ENCODE peak calls at places on chromosomes 12 and 14, in seven cellular contexts. A is NCI-H1092 treated with DMSO at 0.1 percent for 48 hours; C is AML-193; Q is amniotic stem cell; J is glomerular endothelial cell; H is activated naive CD8-positive, alpha-beta T cell treated with anti-CD3 and anti-CD28 coated beads, Interleukin-2, amount 50 U/mL, for 16 hours; N is HT1080. F is an unnamed sample.

GRCh38 chr12:75727577-75727976 is 216.2 kb upstream of the KRR1 start:
- DNase-seq in A (no peak), C (no peak), Q (no peak), J (no peak), H (no peak), N (no peak), F (no peak)

GRCh38 chr12:52244615-52244994 is 11.6 kb downstream of the KRT7 start:
- DNase-seq in A (no peak), C (no peak), Q (no peak), J (no peak), H (no peak), N (no peak), F (no peak)

GRCh38 chr12:128791395-128792322 is 32.1 kb downstream of the SLC15A4 start:
- DNase-seq in A (no peak), C (no peak), Q (no peak), J (no peak), H (no peak), N (peak), F (no peak)

GRCh38 chr14:21385170-21385904 is 1.5 kb upstream of the SUPT16H start:
- DNase-seq in A (no peak), C (peak), Q (no peak), J (no peak), H (no peak), N (no peak), F (peak)

GRCh38 chr14:54453252-54453651 is 12.1 kb upstream of the CNIH1 start:
- DNase-seq in A (no peak), C (no peak), Q (no peak), J (no peak), H (no peak), N (no peak), F (no peak)

GRCh38 chr12:93419388-93420034 is 22.2 kb downstream of the UBE2N start:
- DNase-seq in A (peak), C (peak), Q (peak), J (peak), H (no peak), N (peak), F (no peak)

GRCh38 chr12:109542014-109542413 is 31.3 kb downstream of the MMAB start:
- DNase-seq in A (no peak), C (no peak), Q (no peak), J (no peak), H (no peak), N (peak), F (no peak)

GRCh38 chr12:113933201-113933786 is 32.8 kb downstream of the RBM19 start:
- DNase-seq in A (no peak), C (no peak), Q (no peak), J (no peak), H (no peak), N (no peak), F (no peak)

GRCh38 chr14:95519699-95520098 is 3.2 kb upstream of the SYNE3 start:
- DNase-seq in A (no peak), C (peak), Q (peak), J (no peak), H (peak), N (peak), F (peak)

GRCh38 chr14:100982764-100983163 is 79.2 kb upstream of the RTL1 start:
- DNase-seq in A (no peak), C (no peak), Q (no peak), J (no peak), H (no peak), N (no peak), F (no peak)

GRCh38 chr12:91984571-91984970 is 161.1 kb downstream of the BTG1 start:
- DNase-seq in A (no peak), C (no peak), Q (no peak), J (no peak), H (no peak), N (no peak), F (no peak)

GRCh38 chr12:51817027-51817953 is 31.2 kb downstream of the FIGNL2 start:
- DNase-seq in A (no peak), C (no peak), Q (no peak), J (no peak), H (no peak), N (no peak), F (no peak)

GRCh38 chr14:100336618-100337530 is 13.7 kb downstream of the SLC25A47 start:
- DNase-seq in A (no peak), C (no peak), Q (no peak), J (no peak), H (no peak), N (no peak), F (no peak)

GRCh38 chr14:64971890-64972785 is at the start of gene RAB15:
- DNase-seq in A (peak), C (no peak), Q (no peak), J (no peak), H (no peak), N (no peak), F (peak)

GRCh38 chr14:32430326-32430725 is 101.2 kb downstream of the AKAP6 start:
- DNase-seq in A (no peak), C (no peak), Q (peak), J (no peak), H (no peak), N (peak), F (no peak)

GRCh38 chr14:100393362-100393761 is 70.2 kb downstream of the SLC25A47 start:
- DNase-seq in A (no peak), C (no peak), Q (no peak), J (no peak), H (no peak), N (no peak), F (no peak)

GRCh38 chr14:90733139-90733808 is 83.0 kb downstream of the TTC7B start:
- DNase-seq in A (no peak), C (no peak), Q (no peak), J (no peak), H (no peak), N (no peak), F (no peak)

GRCh38 chr14:55129086-55129427 is at the start of gene LGALS3:
- DNase-seq in A (no peak), C (no peak), Q (no peak), J (no peak), H (no peak), N (peak), F (peak)

GRCh38 chr12:84922721-84923120 is 10.1 kb upstream of the SLC6A15 start:
- DNase-seq in A (no peak), C (no peak), Q (no peak), J (no peak), H (no peak), N (peak), F (no peak)

GRCh38 chr12:12693111-12693671 is 2.8 kb downstream of the GPR19 start:
- DNase-seq in A (no peak), C (no peak), Q (no peak), J (no peak), H (no peak), N (no peak), F (no peak)

GRCh38 chr12:77160931-77161330 is 95.6 kb upstream of the E2F7 start:
- DNase-seq in A (no peak), C (no peak), Q (no peak), J (no peak), H (no peak), N (no peak), F (no peak)

GRCh38 chr12:122867701-122868461 is 28.0 kb downstream of the VPS37B start:
- DNase-seq in A (no peak), C (no peak), Q (no peak), J (no peak), H (no peak), N (no peak), F (peak)

GRCh38 chr12:103929909-103930786 is at the start of gene HSP90B1:
- DNase-seq in A (peak), C (peak), Q (peak), J (peak), H (peak), N (peak), F (peak)

GRCh38 chr12:6215932-6216494 is 15.8 kb downstream of the CD9 start:
- DNase-seq in A (no peak), C (no peak), Q (peak), J (peak), H (no peak), N (peak), F (no peak)

GRCh38 chr12:28033538-28033915 is 61.0 kb upstream of the PTHLH start:
- DNase-seq in A (no peak), C (no peak), Q (no peak), J (no peak), H (no peak), N (peak), F (no peak)

GRCh38 chr14:39731912-39732311 is 299.7 kb upstream of the FBXO33 start:
- DNase-seq in A (no peak), C (peak), Q (no peak), J (no peak), H (no peak), N (peak), F (no peak)

GRCh38 chr12:82524020-82524419 is 162.7 kb upstream of the TMTC2 start:
- DNase-seq in A (no peak), C (no peak), Q (no peak), J (no peak), H (no peak), N (no peak), F (no peak)

GRCh38 chr14:91929700-91930099 is 17.8 kb downstream of the FBLN5 start:
- DNase-seq in A (no peak), C (no peak), Q (no peak), J (no peak), H (no peak), N (no peak), F (no peak)

GRCh38 chr14:34254596-34254995 is 207.4 kb downstream of the SPTSSA start:
- DNase-seq in A (no peak), C (no peak), Q (no peak), J (no peak), H (no peak), N (no peak), F (no peak)